ENCODE peak calls at places on chromosomes 12 and 14, in ten cellular contexts. L, H, T, R, I, O, F, P, S and U are unnamed samples.

GRCh38 chr12:117262749-117263148 is 72.5 kb upstream of the FBXO21 start:
- DNase-seq in L (no peak), T (no peak), O (no peak), S (no peak), I (no peak), H (no peak), R (no peak), P (no peak), F (no peak), U (no peak)

GRCh38 chr12:19528750-19529149 is 89.5 kb downstream of the AEBP2 start:
- DNase-seq in S (no peak), F (no peak), L (no peak), H (no peak), P (no peak), T (no peak), R (no peak), O (no peak), I (no peak), U (no peak)

GRCh38 chr12:10331642-10332239 is 24.1 kb downstream of the KLRD1 start:
- DNase-seq in I (peak), O (no peak), L (no peak), T (peak), S (peak), R (no peak), F (peak), P (peak), H (no peak), U (peak)

GRCh38 chr14:39755269-39755878 is 323.1 kb upstream of the FBXO33 start:
- DNase-seq in P (no peak), T (no peak), I (no peak), R (no peak), O (no peak), S (no peak), L (no peak), F (no peak), H (no peak), U (peak)

GRCh38 chr12:56192582-56192981 is 3.3 kb upstream of the SMARCC2 start:
- DNase-seq in I (no peak), T (no peak), S (no peak), H (no peak), P (no peak), O (no peak), L (no peak), R (no peak), F (no peak), U (no peak)

GRCh38 chr14:75307700-75308379 is 29.2 kb downstream of the FOS start:
- DNase-seq in F (peak), R (peak), I (peak), L (peak), P (peak), O (peak), H (peak), S (no peak), T (peak), U (peak)

GRCh38 chr12:57250956-57251355 is at the start of gene STAC3:
- DNase-seq in R (no peak), T (no peak), L (no peak), P (no peak), F (no peak), H (no peak), S (no peak), O (no peak), I (no peak), U (no peak)

GRCh38 chr12:108214486-108214885 is 85.4 kb downstream of the WSCD2 start:
- DNase-seq in O (no peak), T (peak), H (no peak), P (peak), I (no peak), S (no peak), F (peak), R (no peak), L (no peak), U (peak)

GRCh38 chr12:65631621-65632111 is 192.6 kb upstream of the HMGA2 start:
- DNase-seq in H (peak), T (peak), P (no peak), I (peak), O (no peak), F (peak), R (no peak), L (no peak), S (no peak), U (peak)

GRCh38 chr12:23352670-23353069 is 596.8 kb downstream of the SOX5 start:
- DNase-seq in R (no peak), O (no peak), L (no peak), S (no peak), F (no peak), T (no peak), P (no peak), I (no peak), H (no peak), U (no peak)

GRCh38 chr12:11513288-11513687 is 117.9 kb upstream of the PRB2 start:
- DNase-seq in H (no peak), R (no peak), O (peak), F (peak), T (no peak), P (no peak), I (peak), L (no peak), S (no peak), U (no peak)

GRCh38 chr14:94101748-94102147 is 8.8 kb upstream of the IFI27 start:
- DNase-seq in R (no peak), L (no peak), I (no peak), T (no peak), P (no peak), F (peak), O (no peak), S (no peak), H (no peak), U (no peak)

GRCh38 chr12:53961025-53961761 is 6.5 kb downstream of the HOXC12 start:
- DNase-seq in S (no peak), H (no peak), I (no peak), P (peak), R (peak), L (no peak), O (no peak), F (no peak), T (no peak), U (no peak)

GRCh38 chr12:120194534-120195395 is at the start of gene GCN1:
- DNase-seq in F (peak), R (peak), L (peak), S (peak), T (peak), H (peak), I (peak), O (peak), P (peak), U (peak)

GRCh38 chr14:24839617-24840203 is 205.7 kb upstream of the GZMB start:
- DNase-seq in T (no peak), P (no peak), I (no peak), O (no peak), F (no peak), H (no peak), R (no peak), S (no peak), L (no peak), U (no peak)

GRCh38 chr12:26633591-26634210 is 199.3 kb downstream of the ITPR2 start:
- DNase-seq in R (no peak), O (no peak), H (no peak), L (no peak), T (peak), S (no peak), I (no peak), P (no peak), F (peak), U (peak)

GRCh38 chr14:90382491-90383125 is 14.2 kb upstream of the CALM1 start:
- DNase-seq in F (peak), O (peak), S (peak), H (no peak), I (peak), T (peak), P (peak), L (peak), R (peak), U (peak)

GRCh38 chr12:75661927-75662326 is 150.5 kb upstream of the KRR1 start:
- DNase-seq in P (no peak), S (no peak), L (no peak), H (no peak), T (peak), F (peak), I (no peak), O (no peak), R (no peak), U (peak)

GRCh38 chr12:8499616-8500015 is 13.7 kb upstream of the CLEC4D start:
- DNase-seq in L (no peak), S (no peak), T (no peak), I (no peak), F (no peak), R (no peak), P (no peak), H (no peak), O (no peak), U (no peak)

GRCh38 chr12:71947645-71948105 is 9.0 kb downstream of the TPH2 start:
- DNase-seq in T (peak), O (no peak), S (no peak), H (peak), R (no peak), F (peak), L (no peak), P (peak), I (no peak), U (peak)

GRCh38 chr12:18646307-18646706 is 91.5 kb downstream of the PLCZ1 start:
- DNase-seq in P (no peak), F (no peak), S (no peak), O (no peak), R (no peak), I (no peak), L (no peak), T (no peak), H (no peak), U (no peak)

GRCh38 chr14:104432611-104433231 is 146.8 kb upstream of the C14orf180 start:
- DNase-seq in S (no peak), R (peak), T (no peak), F (no peak), I (no peak), O (no peak), L (peak), P (no peak), H (no peak), U (no peak)

GRCh38 chr12:117494833-117495714 is 133.6 kb upstream of the NOS1 start:
- DNase-seq in O (no peak), H (no peak), R (no peak), L (no peak), T (no peak), I (peak), P (peak), F (no peak), S (no peak), U (no peak)

GRCh38 chr14:50790568-50790967 is 40.4 kb downstream of the NIN start:
- DNase-seq in R (no peak), P (no peak), H (no peak), S (no peak), L (no peak), I (no peak), O (no peak), T (no peak), F (no peak), U (no peak)

GRCh38 chr12:107320031-107320928 is 226.9 kb upstream of the CRY1 start:
- DNase-seq in I (peak), H (peak), F (no peak), T (peak), P (peak), S (no peak), L (peak), R (no peak), O (no peak), U (no peak)

GRCh38 chr14:77613207-77613606 is 3.2 kb downstream of the SPTLC2 start:
- DNase-seq in F (no peak), R (no peak), S (peak), T (no peak), P (no peak), L (no peak), I (no peak), H (peak), O (no peak), U (no peak)

GRCh38 chr12:109844983-109845841 is 12.0 kb upstream of the TRPV4 start:
- DNase-seq in P (peak), F (peak), O (peak), S (peak), I (peak), L (peak), R (peak), T (peak), H (peak), U (peak)

GRCh38 chr12:53984901-53985357 is at the start of gene HOXC10:
- DNase-seq in L (peak), H (peak), F (peak), P (peak), R (peak), S (no peak), O (peak), I (peak), T (peak), U (peak)

GRCh38 chr12:51838036-51838435 is 10.5 kb downstream of the FIGNL2 start:
- DNase-seq in S (no peak), T (no peak), R (no peak), L (no peak), O (no peak), P (peak), F (no peak), I (no peak), H (no peak), U (no peak)

GRCh38 chr12:25792031-25792430 is 166.5 kb upstream of the RASSF8 start:
- DNase-seq in I (no peak), H (peak), L (no peak), F (peak), S (no peak), O (no peak), P (no peak), T (no peak), R (no peak), U (no peak)

GRCh38 chr12:25979563-25979962 is 21.1 kb downstream of the RASSF8 start:
- DNase-seq in R (no peak), S (no peak), H (no peak), T (peak), L (no peak), P (no peak), I (no peak), O (no peak), F (peak), U (no peak)

GRCh38 chr12:34402228-34402898 is 380.1 kb downstream of the ALG10 start:
- DNase-seq in S (no peak), F (no peak), P (no peak), L (peak), R (peak), O (peak), T (no peak), I (no peak), H (no peak), U (no peak)

GRCh38 chr12:109711596-109712461 is 1.8 kb upstream of the FAM222A start:
- DNase-seq in F (no peak), P (peak), L (no peak), T (no peak), S (no peak), I (no peak), O (peak), R (no peak), H (no peak), U (no peak)

GRCh38 chr12:104314242-104314614 is 10.7 kb downstream of the EID3 start:
- DNase-seq in L (no peak), F (peak), I (no peak), O (no peak), S (no peak), T (no peak), P (no peak), R (no peak), H (peak), U (no peak)

GRCh38 chr14:23061995-23062394 is 4.7 kb upstream of the CDH24 start:
- DNase-seq in F (peak), L (no peak), S (no peak), T (peak), I (peak), R (peak), H (peak), P (no peak), O (no peak), U (peak)

GRCh38 chr14:96904201-96904600 is 107.0 kb downstream of the VRK1 start:
- DNase-seq in R (no peak), I (peak), S (no peak), O (no peak), F (no peak), H (peak), L (no peak), T (peak), P (no peak), U (peak)

GRCh38 chr14:68255697-68256178 is 436.2 kb downstream of the RAD51B start:
- DNase-seq in S (no peak), L (no peak), F (peak), I (no peak), H (peak), P (no peak), O (no peak), R (no peak), T (peak), U (peak)

GRCh38 chr14:21680072-21680471 is 6.5 kb upstream of the OR4E1 start:
- DNase-seq in H (peak), O (no peak), P (no peak), R (no peak), F (peak), L (no peak), T (peak), I (no peak), S (no peak), U (peak)

GRCh38 chr12:96402061-96402460 is 1.8 kb upstream of the CDK17 start:
- DNase-seq in T (no peak), O (no peak), R (no peak), P (peak), S (no peak), I (no peak), F (no peak), H (no peak), L (no peak), U (no peak)

DNA sequence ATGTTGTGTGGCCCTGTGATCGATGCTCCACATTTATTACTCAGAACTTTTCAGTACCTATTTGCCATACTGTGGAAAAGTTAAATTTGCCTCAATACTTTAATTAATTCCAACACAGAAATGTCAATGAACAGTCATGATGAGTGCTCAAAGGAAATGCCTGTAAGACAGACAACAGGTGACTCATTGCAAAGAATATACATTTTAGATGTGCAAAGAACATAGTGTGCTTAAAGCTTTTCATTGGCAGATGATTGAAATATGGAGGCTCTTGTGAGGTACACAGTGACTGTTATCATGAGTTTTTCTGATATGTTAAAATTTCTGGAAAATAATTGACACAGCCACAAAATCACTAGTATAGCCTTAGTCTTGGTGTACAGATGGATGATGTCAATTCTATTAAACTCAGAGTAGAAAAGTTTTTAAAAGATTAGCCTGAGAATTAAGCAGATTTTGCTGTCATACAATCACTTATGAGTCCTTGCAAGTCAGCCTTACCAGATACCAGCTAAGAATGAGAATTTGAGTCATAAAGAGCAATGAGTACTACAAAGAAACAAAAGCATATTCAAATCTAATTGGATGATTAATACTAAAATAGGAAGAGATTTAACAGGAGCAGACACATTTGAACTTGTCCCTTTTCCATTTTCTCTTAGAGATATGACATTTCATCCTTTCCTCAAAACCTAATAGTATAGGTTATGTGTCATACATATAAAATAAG is 544.1 kb downstream of the KCNH5 start:
- DNase-seq in I (no peak), L (no peak), F (no peak), S (no peak), O (no peak), T (no peak), H (no peak), R (no peak), P (no peak), U (no peak)
- H3K4me3 ChIP-seq in I (no peak), L (no peak), F (no peak), S (no peak), O (no peak), T (no peak), H (no peak), R (no peak), P (no peak), U (no peak)

DNA sequence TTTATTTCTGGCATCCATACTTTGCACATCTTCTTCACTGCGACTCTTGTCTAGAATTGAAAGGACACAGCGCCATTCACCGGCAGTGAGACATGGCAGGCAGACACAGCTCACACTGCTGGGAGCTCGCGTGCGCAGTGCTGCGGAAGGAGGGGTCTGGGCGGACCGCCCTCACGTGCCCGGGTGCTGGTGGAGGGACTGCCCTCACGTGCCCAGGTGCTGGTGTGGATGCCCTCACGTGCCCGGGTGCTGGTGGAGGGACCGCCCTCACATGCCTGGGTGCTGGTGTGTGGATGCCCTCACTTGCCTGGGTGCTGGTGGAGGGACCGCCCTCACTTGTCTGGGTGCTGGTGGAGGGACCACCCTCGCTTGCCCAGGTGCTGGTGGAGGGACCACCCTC is 27.9 kb upstream of the GOLGA3 start:
- DNase-seq in I (no peak), T (no peak), H (no peak), S (no peak), L (no peak), R (no peak), F (no peak), O (no peak), P (no peak), U (no peak)
- TF ChIP-seq CTCF in I (no peak), T (no peak), H (no peak), S (no peak), L (no peak), R (no peak), F (no peak), O (no peak), P (no peak), U (no peak)

GRCh38 chr12:64181504-64182291 is 40.4 kb downstream of the KICS2 start:
- DNase-seq in I (peak), F (peak), L (no peak), O (peak), T (peak), R (peak), P (peak), S (no peak), H (peak), U (peak)
- H3K4me3 ChIP-seq in I (no peak), F (no peak), L (no peak), O (no peak), T (no peak), R (peak), P (no peak), S (no peak), H (peak), U (no peak)

DNA sequence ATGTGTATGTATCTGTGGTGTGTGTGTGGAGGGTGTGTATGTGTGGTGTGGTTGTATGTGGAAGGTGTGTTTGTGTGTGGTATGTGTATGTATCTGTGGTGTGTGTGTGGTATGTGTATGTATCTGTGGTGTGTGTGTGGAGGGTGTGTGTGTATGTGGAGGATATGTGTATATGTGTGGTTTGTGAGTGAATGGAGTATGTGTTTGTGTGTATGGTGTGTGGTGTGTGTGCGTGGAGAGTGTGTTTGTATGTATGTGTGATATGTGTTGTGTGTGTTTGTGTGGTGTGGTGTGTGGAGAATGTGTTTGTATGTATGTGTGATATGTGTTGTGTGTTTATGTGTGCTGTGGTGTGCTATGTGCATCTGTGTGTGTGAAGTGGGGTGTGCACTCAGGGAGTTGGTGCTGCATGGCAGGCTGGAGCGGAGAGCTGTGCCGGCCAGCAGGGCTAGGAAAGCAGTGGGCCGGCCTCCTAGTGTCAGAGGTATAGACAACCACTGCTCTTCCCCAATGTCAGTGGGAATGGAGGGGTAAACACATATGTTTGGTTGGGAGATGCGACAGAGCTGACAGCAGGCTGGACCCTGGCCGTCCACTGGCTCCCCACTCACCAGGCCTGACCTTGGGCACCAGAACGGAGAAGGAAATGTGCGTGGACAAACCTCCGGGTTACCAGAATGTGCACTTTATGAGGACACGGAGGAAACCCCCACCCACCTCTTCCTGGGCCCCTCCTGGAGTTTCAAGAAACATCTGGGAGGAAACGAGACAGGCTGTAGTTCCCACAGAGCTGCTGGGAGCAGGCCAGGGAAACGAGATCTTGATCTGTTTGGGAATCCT is 60.7 kb downstream of the CLMN start:
- DNase-seq in F (peak), L (no peak), T (peak), I (peak), H (no peak), O (no peak), R (no peak), S (no peak), P (no peak), U (no peak)
- TF ChIP-seq CTCF in F (no peak), L (no peak), T (no peak), I (no peak), H (no peak), O (no peak), R (no peak), S (no peak), P (no peak), U (no peak)